ENCODE peak calls at places on chromosomes 3 and 15, in seven cellular contexts. Y, K, U, Q, P, M and L are unnamed samples.

GRCh38 chr15:23416349-23417276 is 30.4 kb downstream of the GOLGA6L2 start:
- DNase-seq in Y (no peak), K (peak; percentile 87), U (no peak), Q (no peak), P (no peak), M (no peak), L (no peak)

GRCh38 chr3:125406070-125406469 is 30.9 kb upstream of the ZNF148 start:
- DNase-seq in Y (no peak), K (no peak), U (no peak), Q (no peak), P (no peak), M (no peak), L (no peak)

GRCh38 chr3:47410801-47411646 is 30.2 kb downstream of the PTPN23 start:
- DNase-seq in Y (no peak), K (no peak), U (no peak), Q (no peak), P (no peak), M (no peak), L (no peak)

GRCh38 chr3:45992820-45993219 is 2.8 kb downstream of the FYCO1 start:
- DNase-seq in Y (peak; percentile 88), K (no peak), U (no peak), Q (no peak), P (no peak), M (no peak), L (peak; percentile 80)

GRCh38 chr15:38941399-38941953 is 376.9 kb upstream of the RASGRP1 start:
- DNase-seq in Y (peak; percentile 9), K (no peak), U (no peak), Q (no peak), P (no peak), M (no peak), L (no peak)

GRCh38 chr15:38991126-38991525 is 426.5 kb upstream of the RASGRP1 start:
- DNase-seq in Y (peak; percentile 19), K (no peak), U (no peak), Q (no peak), P (no peak), M (no peak), L (peak; percentile 38)

GRCh38 chr3:65831733-65832425 is 206.8 kb downstream of the MAGI1 start:
- DNase-seq in Y (peak; percentile 84), K (no peak), U (no peak), Q (no peak), P (no peak), M (no peak), L (peak; percentile 75)

GRCh38 chr3:51977449-51978142 is 2.7 kb downstream of the ABHD14A start:
- DNase-seq in Y (no peak), K (no peak), U (peak; percentile 33), Q (no peak), P (no peak), M (no peak), L (no peak)

GRCh38 chr15:98548172-98548971 is 100.0 kb upstream of the IGF1R start:
- DNase-seq in Y (peak; percentile 64), K (no peak), U (no peak), Q (no peak), P (peak; percentile 37), M (peak; percentile 84), L (peak; percentile 74)

GRCh38 chr15:56984681-56985515 is 66.5 kb downstream of the TCF12 start:
- DNase-seq in Y (peak; percentile 27), K (no peak), U (no peak), Q (no peak), P (no peak), M (no peak), L (peak; percentile 31)

GRCh38 chr15:62618432-62618831 is 424.1 kb upstream of the TPM1 start:
- DNase-seq in Y (peak; percentile 79), K (no peak), U (no peak), Q (no peak), P (no peak), M (no peak), L (peak; percentile 77)

GRCh38 chr15:62940755-62941361 is 101.7 kb upstream of the TPM1 start:
- DNase-seq in Y (peak; percentile 96), K (no peak), U (no peak), Q (no peak), P (peak; percentile 40), M (peak; percentile 75), L (peak; percentile 89)

GRCh38 chr3:179796421-179796820 is 143.6 kb downstream of the USP13 start:
- DNase-seq in Y (no peak), K (no peak), U (no peak), Q (no peak), P (no peak), M (no peak), L (no peak)

GRCh38 chr3:25884981-25885380 is 95.1 kb downstream of the OXSM start:
- DNase-seq in Y (no peak), K (no peak), U (no peak), Q (no peak), P (no peak), M (no peak), L (no peak)

GRCh38 chr3:12984023-12984823 is 89.0 kb downstream of the IQSEC1 start:
- DNase-seq in Y (peak; percentile 81), K (peak; percentile 82), U (peak; percentile 57), Q (peak; percentile 37), P (peak; percentile 32), M (peak; percentile 83), L (peak; percentile 84)

GRCh38 chr3:138065939-138066338 is 49.5 kb downstream of the DZIP1L start:
- DNase-seq in Y (no peak), K (no peak), U (no peak), Q (no peak), P (no peak), M (no peak), L (no peak)